ENCODE peak calls at places on chromosomes 7 and 10, in six cellular contexts. V is H9, D is IMR-90, E is H1, F is mesenchymal stem cell, O is trophoblast cell. S is an unnamed sample.

GRCh38 chr10:98916751-98917150 is 318.9 kb downstream of the HPSE2 start:
- DNase-seq in D (peak), E (no peak), V (no peak), F (peak), O (no peak), S (no peak)

GRCh38 chr7:30206942-30207341 is 72.2 kb downstream of the MTURN start:
- DNase-seq in E (no peak), O (no peak), D (no peak), V (no peak), F (no peak), S (no peak)

GRCh38 chr10:100895346-100895745 is 17.4 kb upstream of the SLF2 start:
- DNase-seq in F (no peak), O (no peak), D (no peak), E (no peak), V (no peak), S (no peak)

GRCh38 chr10:132850896-132851295 is 64.9 kb upstream of the NKX6-2 start:
- DNase-seq in O (no peak), E (no peak), D (no peak), V (peak), F (no peak), S (no peak)

GRCh38 chr7:82317760-82318159 is 125.8 kb downstream of the CACNA2D1 start:
- DNase-seq in E (no peak), V (no peak), F (no peak), O (no peak), D (no peak), S (no peak)

GRCh38 chr10:96377816-96378294 is 19.1 kb upstream of the OPALIN start:
- DNase-seq in F (no peak), V (no peak), O (no peak), D (no peak), E (no peak), S (no peak)

GRCh38 chr7:79876769-79877362 is 257.8 kb upstream of the GNAI1 start:
- DNase-seq in D (peak), F (peak), O (peak), E (no peak), V (no peak), S (no peak)

GRCh38 chr10:5492929-5493576 is 6.3 kb downstream of the CALML5 start:
- DNase-seq in E (no peak), F (no peak), D (no peak), V (no peak), O (peak), S (no peak)

GRCh38 chr7:55055479-55055878 is 36.7 kb downstream of the EGFR start:
- DNase-seq in V (no peak), D (peak), E (no peak), F (peak), O (peak), S (no peak)

GRCh38 chr10:3735175-3735574 is 49.8 kb downstream of the KLF6 start:
- DNase-seq in D (no peak), F (no peak), E (no peak), V (peak), O (no peak), S (no peak)

GRCh38 chr10:3654496-3654895 is 130.5 kb downstream of the KLF6 start:
- DNase-seq in O (peak), F (peak), E (no peak), D (peak), V (no peak), S (no peak)

GRCh38 chr10:5499493-5499800 is at the start of gene CALML5:
- DNase-seq in D (no peak), F (no peak), O (no peak), E (no peak), V (no peak), S (no peak)

GRCh38 chr7:15461576-15461975 is 100.2 kb downstream of the AGMO start:
- DNase-seq in V (no peak), E (no peak), O (no peak), D (peak), F (peak), S (no peak)

GRCh38 chr7:40047661-40048060 is 86.8 kb downstream of the MPLKIP start:
- DNase-seq in E (no peak), F (no peak), D (no peak), O (peak), V (no peak), S (no peak)

GRCh38 chr7:137992738-137993394 is 9.0 kb downstream of the CREB3L2 start:
- DNase-seq in E (no peak), O (peak), V (no peak), D (peak), F (peak), S (no peak)

GRCh38 chr10:72263613-72264241 is 10.0 kb upstream of the DDIT4 start:
- DNase-seq in D (no peak), E (no peak), F (no peak), V (no peak), O (no peak), S (no peak)

GRCh38 chr10:133237241-133238065 is at the start of gene VENTX:
- DNase-seq in D (no peak), V (peak), F (no peak), E (peak), O (no peak), S (no peak)

GRCh38 chr10:122162566-122163181 is 108.4 kb upstream of the BTBD16 start:
- DNase-seq in D (no peak), E (no peak), V (no peak), F (peak), O (peak), S (peak)
- H3K18ac ChIP-seq in D (no peak), E (peak), V (peak), F (peak), O (no peak), S (peak)

GRCh38 chr7:75038508-75038907 is 35.1 kb downstream of the RCC1L start:
- DNase-seq in E (no peak), O (peak), D (no peak), F (no peak), V (no peak), S (no peak)
- H2AFZ ChIP-seq in E (no peak), O (no peak), D (no peak), F (no peak), V (no peak), S (no peak)

DNA sequence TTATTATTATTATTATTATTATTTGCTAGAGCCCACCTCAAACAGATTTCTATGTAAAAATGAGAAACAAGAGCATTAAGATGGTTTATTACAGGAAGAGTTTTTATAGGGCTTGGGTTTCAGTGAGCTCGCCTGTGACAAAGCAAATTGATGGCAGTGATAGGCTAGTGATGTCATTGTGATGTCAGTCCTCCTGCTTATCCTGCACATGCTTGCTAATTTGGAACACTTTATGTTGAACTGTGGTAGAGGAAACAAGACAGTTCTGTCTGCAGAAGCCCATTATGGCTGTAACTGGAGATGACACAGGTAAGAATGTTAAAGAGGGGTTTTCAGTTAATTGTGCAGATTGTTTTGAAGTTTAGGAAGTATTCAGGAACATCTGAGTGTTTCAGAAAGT is 68.3 kb downstream of the CREM start:
- DNase-seq in V (no peak), F (peak), D (peak), E (no peak), O (peak), S (no peak)
- H2BK120ac ChIP-seq in V (no peak), F (no peak), D (peak), E (no peak), O (no peak), S (no peak)

DNA sequence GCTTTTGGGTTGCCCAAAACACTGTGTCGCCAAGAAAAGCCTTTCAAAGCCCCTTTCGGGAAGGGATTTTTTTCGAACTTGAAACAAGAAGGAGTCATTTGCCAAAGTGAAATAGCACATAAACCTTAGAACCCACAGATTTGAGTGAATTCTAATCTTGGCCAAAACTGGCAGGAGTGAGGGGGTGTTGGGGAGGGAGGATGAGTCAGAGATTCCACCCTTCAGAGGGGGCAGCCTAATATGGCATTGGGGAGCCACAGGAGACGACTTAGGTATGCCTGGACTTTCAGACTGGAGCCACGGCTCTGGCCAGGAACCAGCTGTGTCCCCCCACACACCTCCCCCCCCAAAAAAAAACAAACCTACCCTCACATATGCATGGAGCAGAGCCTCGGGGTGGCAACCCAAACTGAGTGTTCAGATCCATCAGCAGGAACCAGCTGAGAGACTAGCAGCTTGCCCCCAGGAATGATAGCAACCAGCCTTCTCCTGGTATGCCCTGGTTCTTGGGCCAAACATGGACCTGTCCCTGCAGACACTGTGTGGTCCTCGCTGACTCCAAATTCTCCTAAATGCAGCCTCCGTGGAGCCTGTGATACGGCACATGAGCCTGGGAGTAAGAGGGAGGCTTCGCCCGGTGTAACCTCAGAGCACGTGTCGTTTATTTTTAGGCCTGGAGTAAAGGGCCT is 138.3 kb downstream of the FGFR2 start:
- DNase-seq in O (no peak), F (no peak), E (peak), D (no peak), V (peak), S (no peak)
- H3K18ac ChIP-seq in O (no peak), F (no peak), E (peak), D (no peak), V (peak), S (no peak)

DNA sequence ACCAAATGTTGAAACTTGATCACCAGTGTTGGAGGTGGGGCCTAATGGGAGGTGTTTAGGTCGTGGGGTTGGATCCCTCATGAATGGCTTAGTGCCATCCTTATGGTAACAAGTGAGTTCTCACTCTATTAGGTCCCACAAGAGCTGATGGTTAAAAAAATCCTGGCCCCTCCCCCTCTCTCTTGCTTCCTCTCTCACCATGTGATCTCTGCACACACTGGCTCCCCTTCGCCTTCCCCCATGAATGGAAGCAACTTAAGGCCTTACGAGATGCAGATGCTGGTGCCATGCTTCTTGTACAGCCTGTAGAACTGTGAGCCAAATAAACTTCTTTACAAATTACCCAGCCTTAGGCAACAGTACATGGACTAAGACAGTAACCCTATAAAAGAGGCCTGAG is 62.7 kb downstream of the PPP1R3C start:
- DNase-seq in E (no peak), O (no peak), F (no peak), D (no peak), V (no peak), S (no peak)
- H2AFZ ChIP-seq in E (peak), O (no peak), F (no peak), D (no peak), V (no peak), S (no peak)

DNA sequence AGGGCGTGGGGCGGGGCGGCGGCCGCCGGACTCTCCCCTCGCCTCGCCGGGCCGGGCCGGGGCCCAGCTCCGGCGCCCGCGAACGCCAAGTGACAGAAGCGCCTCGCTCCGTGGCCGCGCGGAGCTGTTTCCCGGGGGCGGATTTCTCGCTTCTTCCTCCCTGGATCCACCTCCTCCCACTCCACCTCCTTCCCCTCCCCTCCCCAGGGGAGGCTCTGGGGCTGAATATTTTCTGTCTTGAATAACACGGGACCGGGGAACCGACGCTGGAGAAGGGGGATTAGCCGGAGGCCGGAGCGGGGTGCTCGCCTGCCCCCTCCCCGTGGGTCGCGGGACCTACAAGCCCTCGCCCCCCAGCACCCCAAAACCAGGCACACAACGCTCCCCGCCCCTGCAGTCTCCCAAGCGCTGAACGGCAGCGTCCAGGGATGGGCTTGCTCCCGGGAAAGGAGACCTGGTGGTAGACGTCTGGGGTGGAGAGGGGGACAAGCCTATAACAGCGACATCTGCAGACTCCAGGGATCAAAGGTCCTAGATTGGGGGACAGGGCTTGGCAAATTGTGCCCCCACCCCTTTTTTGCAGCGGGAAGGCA is at the start of gene ARHGAP21:
- DNase-seq in F (peak), D (peak), O (peak), E (no peak), V (peak), S (peak)
- H2BK120ac ChIP-seq in F (peak), D (peak), O (peak), E (peak), V (no peak), S (peak)

GRCh38 chr7:109336531-109336930 is 766.9 kb downstream of the DNAJB9 start:
- DNase-seq in F (no peak), E (no peak), V (no peak), O (no peak), D (no peak), S (no peak)
- H3K18ac ChIP-seq in F (no peak), E (no peak), V (no peak), O (no peak), D (no peak), S (no peak)

GRCh38 chr10:114801411-114801813 is 20.2 kb upstream of the FHIP2A start:
- DNase-seq in F (no peak), V (no peak), O (no peak), D (no peak), E (no peak), S (no peak)
- H2AFZ ChIP-seq in F (no peak), V (no peak), O (no peak), D (peak), E (no peak), S (no peak)

GRCh38 chr10:46250481-46250880 is 36.3 kb upstream of the ANTXRL start:
- DNase-seq in O (peak), F (no peak), E (no peak), D (no peak), V (no peak), S (no peak)

GRCh38 chr10:46248651-46249131 is 38.1 kb upstream of the ANTXRL start:
- DNase-seq in F (no peak), O (no peak), D (no peak), E (no peak), V (peak), S (no peak)

GRCh38 chr10:46245381-46245900 is 41.4 kb upstream of the ANTXRL start:
- DNase-seq in V (peak), F (no peak), O (no peak), D (no peak), E (no peak), S (no peak)

GRCh38 chr10:46247808-46248569 is 38.8 kb upstream of the ANTXRL start:
- DNase-seq in O (no peak), F (no peak), V (peak), E (no peak), D (no peak), S (no peak)

DNA sequence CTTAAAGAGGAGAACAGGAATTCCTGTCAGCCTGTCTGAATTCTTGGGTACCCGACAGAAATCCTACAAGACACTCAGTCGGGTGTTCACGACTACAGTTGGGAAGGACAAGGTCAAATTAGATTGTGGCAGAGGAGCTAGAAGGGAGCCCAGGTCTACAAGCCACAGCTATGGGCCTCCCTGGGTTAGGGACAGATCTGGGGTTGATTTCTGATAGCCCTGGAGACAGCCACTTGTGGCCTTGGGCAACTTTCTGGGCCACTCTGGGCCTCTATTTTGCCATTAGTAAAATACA is 39.7 kb upstream of the ANTXRL start:
- DNase-seq in O (no peak), V (peak), F (no peak), E (no peak), D (no peak), S (no peak)
- H2BK120ac ChIP-seq in O (no peak), V (no peak), F (no peak), E (no peak), D (peak), S (no peak)

GRCh38 chr7:25854059-25854458 is 297.9 kb upstream of the NFE2L3 start:
- DNase-seq in D (no peak), F (peak), E (no peak), O (no peak), V (no peak), S (no peak)
- H3K18ac ChIP-seq in D (no peak), F (peak), E (no peak), O (peak), V (no peak), S (no peak)